ENCODE peak calls at places on chromosomes 4 and X, in ten cellular contexts. E is T1000; X is CD8-positive, alpha-beta memory T cell; B is glutamatergic neuron; H is MG63; F is activated CD8-positive, alpha-beta T cell treated with anti-CD3 and anti-CD28 coated beads for 36 hours; P is stimulated activated CD8-positive, alpha-beta memory T cell treated with anti-CD3 and anti-CD28 coated beads, Interleukin-4, amount 100 ng/mL, for 24 hours; N is lower leg skin; A is hippocampal formation; D is HEK293T. J is an unnamed sample.

GRCh38 chrX:109362101-109362500 is 119.8 kb downstream of the GUCY2F start:
- DNase-seq in E (no peak), X (no peak), B (no peak), H (no peak), F (no peak), P (no peak), N (no peak), A (no peak), D (no peak), J (no peak)

GRCh38 chr4:141486375-141486997 is 149.9 kb upstream of the IL15 start:
- DNase-seq in E (no peak), X (no peak), B (no peak), H (peak; percentile 67), F (no peak), P (no peak), N (no peak), A (no peak), D (no peak), J (peak; percentile 44)

GRCh38 chr4:110493521-110493920 is 17.6 kb downstream of the ENPEP start:
- DNase-seq in E (no peak), X (no peak), B (no peak), H (no peak), F (no peak), P (no peak), N (no peak), A (no peak), D (no peak), J (no peak)

GRCh38 chr4:102392033-102392744 is 46.9 kb upstream of the SLC39A8 start:
- DNase-seq in E (no peak), X (no peak), B (no peak), H (no peak), F (no peak), P (no peak), N (no peak), A (no peak), D (no peak), J (no peak)

GRCh38 chr4:176778063-176778462 is 14.7 kb downstream of the VEGFC start:
- DNase-seq in E (no peak), X (no peak), B (no peak), H (peak; percentile 49), F (no peak), P (no peak), N (no peak), A (no peak), D (no peak), J (peak; percentile 81)

GRCh38 chr4:157895205-157895604 is 277.6 kb downstream of the GASK1B start:
- DNase-seq in E (no peak), X (no peak), B (no peak), H (no peak), F (no peak), P (no peak), N (no peak), A (no peak), D (no peak), J (no peak)

GRCh38 chrX:81316163-81316562 is 114.3 kb downstream of the SH3BGRL start:
- DNase-seq in E (no peak), X (no peak), B (no peak), H (no peak), F (no peak), P (no peak), N (peak; percentile 14), A (no peak), D (no peak), J (peak; percentile 35)

GRCh38 chr4:185143596-185143969 is 517 bp downstream of the SLC25A4 start:
- DNase-seq in E (no peak), X (no peak), B (peak; percentile 37), H (peak; percentile 27), F (peak; percentile 38), P (no peak), N (no peak), A (no peak), D (peak; percentile 14), J (peak; percentile 14)

GRCh38 chr4:38785041-38785790 is 2.4 kb upstream of the TLR10 start:
- DNase-seq in E (no peak), X (no peak), B (no peak), H (no peak), F (no peak), P (no peak), N (no peak), A (no peak), D (no peak), J (no peak)